ENCODE peak calls at places on chromosomes 3 and 15, in five cellular contexts. B is KG1; F is stimulated activated CD8-positive, alpha-beta memory T cell treated with anti-CD3 and anti-CD28 coated beads, Interleukin-4, amount 100 ng/mL, for 1 hour; U is activated CD8-positive, alpha-beta memory T cell treated with anti-CD3 and anti-CD28 coated beads for 24 hours; O is NCI-H460. H is an unnamed sample.

GRCh38 chr15:45710657-45711056 is 75.8 kb downstream of the SQOR start:
- DNase-seq in U (no peak), F (no peak), B (no peak), O (no peak), H (no peak)

GRCh38 chr15:89781891-89782618 is 5.9 kb downstream of the MESP2 start:
- DNase-seq in F (no peak), B (no peak), U (no peak), O (no peak), H (peak)

GRCh38 chr15:78382114-78382886 is 42.1 kb downstream of the CRABP1 start:
- DNase-seq in O (no peak), F (no peak), U (no peak), B (no peak), H (no peak)

GRCh38 chr15:58252586-58253323 is 114.6 kb downstream of the AQP9 start:
- DNase-seq in F (no peak), U (no peak), B (no peak), O (no peak), H (no peak)

GRCh38 chr3:8529197-8529637 is 27.6 kb downstream of the LMCD1 start:
- DNase-seq in U (no peak), O (no peak), B (no peak), F (no peak), H (no peak)

GRCh38 chr15:90367578-90367977 is 15.5 kb downstream of the ZNF774 start:
- DNase-seq in B (no peak), F (no peak), O (no peak), U (no peak), H (no peak)

GRCh38 chr3:189950258-189950657 is 170.4 kb downstream of the P3H2 start:
- DNase-seq in B (no peak), F (no peak), U (no peak), O (no peak), H (no peak)

GRCh38 chr3:15953841-15954240 is 156.1 kb upstream of the ANKRD28 start:
- DNase-seq in U (no peak), B (no peak), O (no peak), F (no peak), H (peak)

GRCh38 chr15:57758556-57758955 is 52.0 kb downstream of the POLR2M start:
- DNase-seq in O (no peak), F (no peak), B (no peak), U (no peak), H (no peak)

GRCh38 chr3:156801746-156802145 is 24.4 kb upstream of the LEKR1 start:
- DNase-seq in O (no peak), F (no peak), U (no peak), B (no peak), H (no peak)

GRCh38 chr3:62923092-62923491 is 47.9 kb upstream of the CADPS start:
- DNase-seq in F (no peak), B (no peak), U (no peak), O (no peak), H (no peak)

GRCh38 chr3:14451844-14452533 is 49.6 kb downstream of the SLC6A6 start:
- DNase-seq in U (no peak), B (no peak), O (no peak), F (no peak), H (no peak)

GRCh38 chr3:53137835-53138446 is 7.7 kb upstream of the RFT1 start:
- DNase-seq in U (no peak), F (no peak), O (no peak), B (no peak), H (no peak)

GRCh38 chr3:65573548-65574116 is 465.1 kb downstream of the MAGI1 start:
- DNase-seq in O (no peak), B (no peak), F (no peak), U (no peak), H (no peak)

GRCh38 chr3:179266701-179267211 is 15.8 kb upstream of the KCNMB3 start:
- DNase-seq in U (no peak), B (no peak), F (no peak), O (no peak), H (no peak)

GRCh38 chr3:146528954-146529353 is 15.5 kb downstream of the PLSCR1 start:
- DNase-seq in O (no peak), B (no peak), U (no peak), F (no peak), H (no peak)

GRCh38 chr15:95148183-95148582 is 916.8 kb downstream of the MCTP2 start:
- DNase-seq in O (no peak), B (no peak), U (no peak), F (no peak), H (no peak)

H was measured in HCT116.